ENCODE peak calls at places on chromosomes 3 and 15, in seven cellular contexts. M is HFF-Myc, B is fibroblast of the aortic adventitia, E is ovary, Q is Peyer's patch, X is IMR-90, P is Panc1. J is an unnamed sample.

GRCh38 chr3:81579744-81580143 is 181.7 kb downstream of the GBE1 start:
- DNase-seq in M (no peak), B (no peak), E (no peak), Q (no peak), X (no peak), P (no peak), J (no peak)

GRCh38 chr15:68183886-68184285 is 21.2 kb downstream of the CALML4 start:
- DNase-seq in M (no peak), B (peak), E (no peak), Q (no peak), X (peak), P (no peak), J (peak)

GRCh38 chr3:59265566-59265965 is 215.7 kb upstream of the CFAP20DC start:
- DNase-seq in M (no peak), B (no peak), E (no peak), Q (no peak), X (no peak), P (no peak), J (peak)

GRCh38 chr3:196514350-196514716 is 813 bp downstream of the SMCO1 start:
- DNase-seq in M (no peak), B (no peak), E (no peak), Q (no peak), X (no peak), P (no peak), J (no peak)

GRCh38 chr3:71360170-71360569 is 223.4 kb downstream of the FOXP1 start:
- DNase-seq in M (no peak), B (no peak), E (no peak), Q (no peak), X (no peak), P (no peak), J (no peak)

GRCh38 chr3:60610441-60611112 is 640.7 kb downstream of the FHIT start:
- DNase-seq in M (no peak), B (peak), E (no peak), Q (no peak), X (peak), P (no peak), J (peak)

GRCh38 chr3:101379695-101380376 is 59.5 kb upstream of the IMPG2 start:
- DNase-seq in M (no peak), B (no peak), E (no peak), Q (no peak), X (no peak), P (no peak), J (no peak)

GRCh38 chr15:75016431-75016830 is 7.0 kb upstream of the PPCDC start:
- DNase-seq in M (no peak), B (no peak), E (no peak), Q (no peak), X (no peak), P (no peak), J (no peak)

GRCh38 chr15:62472616-62473299 is 307.7 kb upstream of the C2CD4B start:
- DNase-seq in M (no peak), B (no peak), E (no peak), Q (no peak), X (no peak), P (no peak), J (no peak)

GRCh38 chr15:74202461-74203401 is at the start of gene STRA6:
- DNase-seq in M (no peak), B (peak), E (no peak), Q (no peak), X (no peak), P (no peak), J (peak)

GRCh38 chr3:49032646-49033304 is 3.6 kb upstream of the IMPDH2 start:
- DNase-seq in M (no peak), B (no peak), E (no peak), Q (no peak), X (no peak), P (no peak), J (no peak)

GRCh38 chr3:129734449-129734848 is 128.0 kb upstream of the PLXND1 start:
- DNase-seq in M (no peak), B (no peak), E (no peak), Q (no peak), X (no peak), P (no peak), J (no peak)

GRCh38 chr3:184796551-184796950 is 15.4 kb upstream of the VPS8 start:
- DNase-seq in M (no peak), B (no peak), E (no peak), Q (no peak), X (no peak), P (no peak), J (no peak)

GRCh38 chr3:173465112-173465511 is 67.6 kb downstream of the NLGN1 start:
- DNase-seq in M (no peak), B (peak), E (no peak), Q (no peak), X (peak), P (no peak), J (peak)

GRCh38 chr3:10164546-10165393 is at the start of gene IRAK2:
- DNase-seq in M (no peak), B (peak), E (peak), Q (peak), X (peak), P (no peak), J (peak)

GRCh38 chr15:67050062-67050461 is 15.3 kb upstream of the SMAD3 start:
- DNase-seq in M (no peak), B (peak), E (no peak), Q (no peak), X (peak), P (no peak), J (peak)

GRCh38 chr3:168336276-168336675 is 240.6 kb upstream of the GOLIM4 start:
- DNase-seq in M (no peak), B (no peak), E (no peak), Q (no peak), X (peak), P (no peak), J (no peak)

GRCh38 chr15:71115567-71116351 is 488 bp downstream of the THSD4 start:
- DNase-seq in M (no peak), B (peak), E (peak), Q (peak), X (peak), P (no peak), J (peak)

GRCh38 chr3:168803536-168803935 is 707.8 kb upstream of the GOLIM4 start:
- DNase-seq in M (no peak), B (peak), E (no peak), Q (no peak), X (peak), P (no peak), J (peak)

GRCh38 chr3:160667452-160667851 is 9.5 kb upstream of the ARL14 start:
- DNase-seq in M (no peak), B (peak), E (no peak), Q (peak), X (peak), P (no peak), J (peak)

GRCh38 chr3:154936196-154936595 is 143.9 kb upstream of the MME start:
- DNase-seq in M (no peak), B (no peak), E (no peak), Q (no peak), X (peak), P (no peak), J (no peak)

DNA sequence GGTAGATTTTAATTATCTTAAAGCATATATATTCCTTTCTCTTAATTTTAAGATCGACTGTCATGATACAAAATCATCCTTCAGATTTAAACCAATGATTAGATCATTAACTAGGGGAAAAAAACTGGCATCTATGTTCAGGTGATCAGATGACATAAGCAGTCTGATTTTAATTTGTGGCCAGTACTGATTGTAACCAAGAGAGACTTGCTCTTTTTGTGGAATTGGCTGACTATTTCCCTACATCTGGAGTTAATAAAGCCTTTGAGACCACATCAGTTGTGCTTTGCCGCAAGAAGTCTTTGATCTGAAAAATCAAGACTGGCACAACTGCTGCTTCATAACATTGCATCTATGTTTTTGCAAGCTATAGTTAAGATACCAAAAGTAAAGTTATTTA is 148.4 kb upstream of the CGNL1 start:
- DNase-seq in M (peak), B (peak), E (no peak), Q (no peak), X (peak), P (no peak), J (no peak)
- H3K4me3 ChIP-seq in M (no peak), B (no peak), E (no peak), Q (no peak), X (no peak), P (no peak), J (no peak)

GRCh38 chr3:25021816-25022215 is 406.2 kb upstream of the RARB start:
- DNase-seq in M (no peak), B (peak), E (no peak), Q (no peak), X (peak), P (no peak), J (peak)
- TF ChIP-seq CTCF in M (peak), B (peak), E (peak), Q (peak), X (no peak), P (no peak), J (peak)

DNA sequence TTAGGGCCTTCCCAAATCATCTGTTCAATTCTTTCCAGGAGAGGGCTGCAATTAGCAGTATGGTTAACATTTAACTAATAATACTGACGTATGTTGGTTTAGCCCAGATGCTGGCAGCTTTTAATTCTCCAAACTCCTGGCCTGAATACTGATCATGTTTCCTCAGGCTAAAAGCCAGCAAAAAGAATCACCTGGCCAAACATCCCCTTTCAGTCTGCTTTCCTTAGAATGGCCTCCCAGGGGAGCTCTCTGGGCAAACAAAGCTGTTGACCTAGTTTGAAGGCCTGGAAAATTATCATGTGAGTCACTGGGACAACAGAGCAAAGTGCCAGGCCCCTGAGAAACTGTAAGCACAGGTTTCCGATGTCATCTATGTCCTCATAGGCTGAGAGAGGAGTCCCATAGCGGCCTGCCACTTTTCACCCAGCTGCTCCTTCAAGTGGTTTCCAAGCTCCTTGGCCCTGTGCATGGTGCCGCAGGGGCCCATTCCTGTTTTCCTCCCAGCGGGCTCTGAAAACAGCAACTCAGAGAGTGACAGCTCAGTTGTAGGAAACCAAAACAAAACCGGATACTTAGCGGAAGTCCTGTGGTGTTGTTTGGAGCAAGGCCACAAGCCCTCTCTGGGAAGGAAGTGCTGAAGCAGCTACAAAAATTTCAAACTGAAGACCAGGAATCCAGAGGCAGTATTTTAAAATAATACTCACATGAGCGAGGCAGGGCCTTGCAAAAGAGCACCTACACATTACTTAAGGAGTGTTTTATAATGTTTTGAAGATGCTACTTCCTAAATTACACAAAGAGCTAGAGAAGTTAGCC is 36.5 kb upstream of the RAB11A start:
- DNase-seq in M (peak), B (peak), E (peak), Q (peak), X (peak), P (peak), J (peak)
- H3K4me3 ChIP-seq in M (no peak), B (peak), E (peak), Q (no peak), X (peak), P (peak), J (no peak)

DNA sequence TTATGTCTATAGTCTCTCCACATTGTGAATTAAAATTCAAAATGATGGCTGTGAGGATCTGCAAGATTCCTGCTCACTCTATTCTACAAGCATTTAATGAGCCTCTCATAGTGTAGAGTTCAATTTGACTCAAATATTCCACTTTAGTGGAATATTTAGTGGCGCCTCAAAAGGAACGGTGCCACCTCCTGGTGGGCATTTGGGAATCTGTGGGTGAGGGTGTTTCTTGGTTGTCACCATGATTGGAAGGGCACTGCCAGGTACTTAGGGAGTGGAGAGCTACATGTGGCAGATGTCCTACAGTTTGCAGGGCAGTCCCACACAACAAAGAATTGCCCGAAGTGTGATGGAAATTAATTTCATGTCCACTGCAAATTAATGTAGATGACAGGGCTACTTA is 21.5 kb upstream of the KCNMB3 start:
- DNase-seq in M (no peak), B (peak), E (no peak), Q (no peak), X (peak), P (no peak), J (no peak)
- TF ChIP-seq CTCF in M (peak), B (peak), E (no peak), Q (no peak), X (peak), P (peak), J (peak)

GRCh38 chr3:134249442-134249841 is 1.2 kb downstream of the RYK start:
- DNase-seq in M (no peak), B (no peak), E (no peak), Q (no peak), X (no peak), P (no peak), J (no peak)
- H3K4me3 ChIP-seq in M (peak), B (peak), E (peak), Q (peak), X (peak), P (peak), J (peak)

GRCh38 chr3:53708001-53708621 is 138.1 kb downstream of the CHDH start:
- DNase-seq in M (no peak), B (no peak), E (no peak), Q (no peak), X (no peak), P (no peak), J (no peak)
- TF ChIP-seq CTCF in M (no peak), B (no peak), E (no peak), Q (no peak), X (no peak), P (no peak), J (no peak)

GRCh38 chr3:45795882-45796765 is at the start of gene SLC6A20:
- DNase-seq in M (no peak), B (no peak), E (no peak), Q (peak), X (no peak), P (no peak), J (peak)
- H3K4me3 ChIP-seq in M (peak), B (peak), E (peak), Q (peak), X (peak), P (peak), J (peak)

J was measured in epithelial cell of esophagus.